ENCODE peak calls at places on chromosomes 2 and 18, in ten cellular contexts. One of them, this sample, is unnamed.

GRCh38 chr2:64738026-64738425 is 84.3 kb upstream of the SERTAD2 start:
- DNase-seq in brain microvascular endothelial cell: no peak
- DNase-seq in T-helper 9 cell: no peak
- DNase-seq in activated CD4-positive, CD25-positive, alpha-beta regulatory T cell treated with anti-CD3 and anti-CD28 coated beads, Interleukin-2, amount 50 U/mL, for 72 hours: no peak
- DNase-seq in iPS-NIHi11: no peak
- DNase-seq in dorsolateral prefrontal cortex: no peak
- DNase-seq in LHCN-M2: no peak
- DNase-seq in WERI-Rb-1: no peak
- DNase-seq in A172: no peak
- DNase-seq in GM19239: no peak
- DNase-seq in this sample: no peak

GRCh38 chr18:36539674-36540073 is 242.2 kb downstream of the FHOD3 start:
- DNase-seq in brain microvascular endothelial cell: no peak
- DNase-seq in T-helper 9 cell: no peak
- DNase-seq in activated CD4-positive, CD25-positive, alpha-beta regulatory T cell treated with anti-CD3 and anti-CD28 coated beads, Interleukin-2, amount 50 U/mL, for 72 hours: no peak
- DNase-seq in iPS-NIHi11: no peak
- DNase-seq in dorsolateral prefrontal cortex: no peak
- DNase-seq in LHCN-M2: peak; percentile 23
- DNase-seq in WERI-Rb-1: no peak
- DNase-seq in A172: no peak
- DNase-seq in GM19239: no peak
- DNase-seq in this sample: no peak

GRCh38 chr2:206521115-206521514 is 77.8 kb downstream of the ADAM23 start:
- DNase-seq in brain microvascular endothelial cell: no peak
- DNase-seq in T-helper 9 cell: no peak
- DNase-seq in activated CD4-positive, CD25-positive, alpha-beta regulatory T cell treated with anti-CD3 and anti-CD28 coated beads, Interleukin-2, amount 50 U/mL, for 72 hours: no peak
- DNase-seq in iPS-NIHi11: no peak
- DNase-seq in dorsolateral prefrontal cortex: no peak
- DNase-seq in LHCN-M2: no peak
- DNase-seq in WERI-Rb-1: no peak
- DNase-seq in A172: no peak
- DNase-seq in GM19239: no peak
- DNase-seq in this sample: no peak

GRCh38 chr18:58670561-58671121 is 624 bp upstream of the MALT1 start:
- DNase-seq in brain microvascular endothelial cell: no peak
- DNase-seq in T-helper 9 cell: no peak
- DNase-seq in activated CD4-positive, CD25-positive, alpha-beta regulatory T cell treated with anti-CD3 and anti-CD28 coated beads, Interleukin-2, amount 50 U/mL, for 72 hours: no peak
- DNase-seq in iPS-NIHi11: no peak
- DNase-seq in dorsolateral prefrontal cortex: no peak
- DNase-seq in LHCN-M2: no peak
- DNase-seq in WERI-Rb-1: no peak
- DNase-seq in A172: no peak
- DNase-seq in GM19239: no peak
- DNase-seq in this sample: no peak

GRCh38 chr2:107553534-107553933 is 273.2 kb upstream of the RGPD4 start:
- DNase-seq in brain microvascular endothelial cell: no peak
- DNase-seq in T-helper 9 cell: no peak
- DNase-seq in activated CD4-positive, CD25-positive, alpha-beta regulatory T cell treated with anti-CD3 and anti-CD28 coated beads, Interleukin-2, amount 50 U/mL, for 72 hours: no peak
- DNase-seq in iPS-NIHi11: no peak
- DNase-seq in dorsolateral prefrontal cortex: no peak
- DNase-seq in LHCN-M2: peak; percentile 32
- DNase-seq in WERI-Rb-1: no peak
- DNase-seq in A172: peak; percentile 82
- DNase-seq in GM19239: no peak
- DNase-seq in this sample: peak; percentile 13

GRCh38 chr2:135585586-135585985 is 54.3 kb downstream of the R3HDM1 start:
- DNase-seq in brain microvascular endothelial cell: no peak
- DNase-seq in T-helper 9 cell: no peak
- DNase-seq in activated CD4-positive, CD25-positive, alpha-beta regulatory T cell treated with anti-CD3 and anti-CD28 coated beads, Interleukin-2, amount 50 U/mL, for 72 hours: no peak
- DNase-seq in iPS-NIHi11: no peak
- DNase-seq in dorsolateral prefrontal cortex: no peak
- DNase-seq in LHCN-M2: no peak
- DNase-seq in WERI-Rb-1: no peak
- DNase-seq in A172: no peak
- DNase-seq in GM19239: no peak
- DNase-seq in this sample: no peak

GRCh38 chr18:13232060-13232917 is 13.7 kb downstream of the LDLRAD4 start:
- DNase-seq in brain microvascular endothelial cell: no peak
- DNase-seq in T-helper 9 cell: no peak
- DNase-seq in activated CD4-positive, CD25-positive, alpha-beta regulatory T cell treated with anti-CD3 and anti-CD28 coated beads, Interleukin-2, amount 50 U/mL, for 72 hours: no peak
- DNase-seq in iPS-NIHi11: no peak
- DNase-seq in dorsolateral prefrontal cortex: peak; percentile 76
- DNase-seq in LHCN-M2: no peak
- DNase-seq in WERI-Rb-1: no peak
- DNase-seq in A172: no peak
- DNase-seq in GM19239: no peak
- DNase-seq in this sample: no peak

GRCh38 chr2:201904529-201905420 is 98.4 kb downstream of the CDK15 start:
- DNase-seq in brain microvascular endothelial cell: peak; percentile 11
- DNase-seq in T-helper 9 cell: no peak
- DNase-seq in activated CD4-positive, CD25-positive, alpha-beta regulatory T cell treated with anti-CD3 and anti-CD28 coated beads, Interleukin-2, amount 50 U/mL, for 72 hours: no peak
- DNase-seq in iPS-NIHi11: no peak
- DNase-seq in dorsolateral prefrontal cortex: no peak
- DNase-seq in LHCN-M2: no peak
- DNase-seq in WERI-Rb-1: no peak
- DNase-seq in A172: no peak
- DNase-seq in GM19239: no peak
- DNase-seq in this sample: no peak

GRCh38 chr2:1973636-1974035 is 229.3 kb upstream of the PXDN start:
- DNase-seq in brain microvascular endothelial cell: no peak
- DNase-seq in T-helper 9 cell: no peak
- DNase-seq in activated CD4-positive, CD25-positive, alpha-beta regulatory T cell treated with anti-CD3 and anti-CD28 coated beads, Interleukin-2, amount 50 U/mL, for 72 hours: no peak
- DNase-seq in iPS-NIHi11: no peak
- DNase-seq in dorsolateral prefrontal cortex: peak; percentile 60
- DNase-seq in LHCN-M2: no peak
- DNase-seq in WERI-Rb-1: no peak
- DNase-seq in A172: no peak
- DNase-seq in GM19239: no peak
- DNase-seq in this sample: no peak